ENCODE peak calls at places on chromosomes 11 and 22, in four cellular contexts. E, Z, Y and T are unnamed samples.

GRCh38 chr11:7170431-7170830 is 81.3 kb upstream of the SYT9 start:
- DNase-seq in E (no peak), Z (no peak), Y (no peak), T (no peak)

GRCh38 chr11:5288912-5289525 is 12.7 kb downstream of the OR51B4 start:
- DNase-seq in E (no peak), Z (no peak), Y (no peak), T (no peak)

GRCh38 chr11:97610854-97611253 is 1221.0 kb downstream of the JRKL start:
- DNase-seq in E (no peak), Z (no peak), Y (no peak), T (no peak)

GRCh38 chr22:25774575-25775026 is 32.6 kb downstream of the MYO18B start:
- DNase-seq in E (no peak), Z (no peak), Y (no peak), T (no peak)

GRCh38 chr11:88335284-88335683 is 2.3 kb downstream of the CTSC start:
- DNase-seq in E (no peak), Z (no peak), Y (no peak), T (no peak)

GRCh38 chr11:69003301-69003865 is 9.7 kb downstream of the MRGPRF start:
- DNase-seq in E (no peak), Z (no peak), Y (no peak), T (no peak)

GRCh38 chr11:10076458-10077141 is 217.4 kb downstream of the SBF2 start:
- DNase-seq in E (peak), Z (peak), Y (no peak), T (peak)

GRCh38 chr22:49490692-49491091 is 337.0 kb downstream of the BRD1 start:
- DNase-seq in E (no peak), Z (no peak), Y (no peak), T (no peak)

GRCh38 chr11:2466869-2467694 is 22.3 kb downstream of the KCNQ1 start:
- DNase-seq in E (no peak), Z (no peak), Y (no peak), T (no peak)

GRCh38 chr11:28615542-28615941 is 507.4 kb downstream of the METTL15 start:
- DNase-seq in E (no peak), Z (no peak), Y (no peak), T (no peak)

GRCh38 chr11:117868815-117869642 is 7.4 kb downstream of the FXYD6 start:
- DNase-seq in E (no peak), Z (no peak), Y (no peak), T (no peak)

GRCh38 chr11:120030411-120030810 is 107.5 kb downstream of the TRIM29 start:
- DNase-seq in E (no peak), Z (no peak), Y (no peak), T (no peak)

GRCh38 chr11:68092411-68092810 is 28.8 kb downstream of the CHKA start:
- DNase-seq in E (no peak), Z (no peak), Y (no peak), T (no peak)

GRCh38 chr11:86676533-86677154 is 4.2 kb upstream of the ME3 start:
- DNase-seq in E (peak), Z (peak), Y (no peak), T (no peak)

GRCh38 chr11:28836285-28837081 is 728.3 kb downstream of the METTL15 start:
- DNase-seq in E (no peak), Z (peak), Y (peak), T (peak)

GRCh38 chr11:131749100-131749499 is 378.7 kb downstream of the NTM start:
- DNase-seq in E (no peak), Z (no peak), Y (peak), T (no peak)

GRCh38 chr22:28172948-28173360 is 253.9 kb upstream of the PITPNB start:
- DNase-seq in E (no peak), Z (no peak), Y (no peak), T (peak)

GRCh38 chr22:17903564-17904295 is 120.6 kb downstream of the MICAL3 start:
- DNase-seq in E (no peak), Z (peak), Y (no peak), T (no peak)